ENCODE peak calls at places on chromosomes 13 and 19, in six cellular contexts. I is activated naive CD4-positive, alpha-beta T cell; S is right cardiac atrium; T is NCI-H1105 treated with DMSO at 0.1 percent for 48 hours; N is PC-9; G is neural crest cell. V is an unnamed sample.

GRCh38 chr13:109707044-109707794 is 79.2 kb downstream of the IRS2 start:
- DNase-seq in N (no peak), T (no peak), G (no peak), S (no peak), I (no peak), V (peak)

GRCh38 chr19:39438270-39438934 is 2.7 kb upstream of the RPS16 start:
- DNase-seq in S (peak), T (no peak), G (no peak), N (peak), I (no peak), V (no peak)

GRCh38 chr19:19053508-19054314 is 10.1 kb upstream of the SLC25A42 start:
- DNase-seq in S (peak), I (peak), N (peak), G (peak), T (peak), V (no peak)

GRCh38 chr13:79522583-79522982 is 41.6 kb downstream of the NDFIP2 start:
- DNase-seq in N (no peak), T (no peak), G (no peak), I (no peak), S (no peak), V (no peak)

GRCh38 chr13:92849381-92849780 is 377.2 kb upstream of the GPC6 start:
- DNase-seq in S (no peak), G (no peak), I (no peak), T (no peak), N (no peak), V (no peak)

GRCh38 chr13:40539954-40540706 is 126.3 kb downstream of the FOXO1 start:
- DNase-seq in S (no peak), G (no peak), N (peak), I (no peak), T (no peak), V (no peak)

GRCh38 chr19:43462887-43463380 is 2.5 kb downstream of the LYPD3 start:
- DNase-seq in S (no peak), N (no peak), G (no peak), T (peak), I (no peak), V (no peak)

GRCh38 chr19:3586124-3586626 is 897 bp downstream of the GIPC3 start:
- DNase-seq in G (peak), I (peak), T (peak), N (no peak), S (peak), V (no peak)

GRCh38 chr13:113862766-113863510 is 938 bp downstream of the GAS6 start:
- DNase-seq in S (peak), T (peak), I (no peak), N (peak), G (no peak), V (no peak)

GRCh38 chr19:1222394-1222793 is 15.4 kb downstream of the CBARP start:
- DNase-seq in T (no peak), I (no peak), G (no peak), S (peak), N (no peak), V (no peak)

GRCh38 chr19:1856345-1856697 is 7.1 kb downstream of the KLF16 start:
- DNase-seq in S (no peak), T (no peak), G (no peak), I (no peak), N (no peak), V (no peak)

GRCh38 chr19:5096536-5096935 is 127.6 kb downstream of the KDM4B start:
- DNase-seq in S (no peak), N (no peak), I (no peak), T (no peak), G (no peak), V (no peak)

GRCh38 chr19:57010541-57010940 is 109.2 kb upstream of the USP29 start:
- DNase-seq in G (no peak), N (no peak), S (no peak), T (no peak), I (no peak), V (no peak)

GRCh38 chr13:33636955-33637670 is 180.8 kb upstream of the RFC3 start:
- DNase-seq in S (no peak), T (no peak), N (no peak), I (no peak), G (no peak), V (no peak)